ENCODE peak calls at places on chromosome 11, in eight cellular contexts. H is HCT116, L is H1, G is A549, M is K562, K is HepG2, Z is GM12878, I is SK-N-SH. R is an unnamed sample.

GRCh38 chr11:102306817-102307814 is 10.2 kb upstream of the BIRC3 start:
- DNase-seq in L (no peak), I (no peak), K (no peak), Z (no peak), H (no peak), G (peak), M (no peak), R (no peak)

GRCh38 chr11:19935507-19935906 is 222.9 kb downstream of the NAV2 start:
- DNase-seq in H (no peak), Z (no peak), G (peak), M (no peak), L (peak), I (no peak), K (no peak), R (peak)

GRCh38 chr11:92675303-92675702 is 294.1 kb upstream of the MTNR1B start:
- DNase-seq in L (no peak), Z (no peak), I (no peak), H (no peak), K (no peak), G (no peak), M (no peak), R (no peak)

GRCh38 chr11:15773024-15773423 is 583.3 kb downstream of the SOX6 start:
- DNase-seq in H (no peak), G (no peak), I (no peak), L (no peak), K (no peak), Z (no peak), M (no peak), R (no peak)

GRCh38 chr11:390175-390574 is 3.8 kb upstream of the PKP3 start:
- DNase-seq in I (no peak), M (peak), Z (no peak), L (no peak), H (peak), G (no peak), K (peak), R (no peak)

GRCh38 chr11:104892723-104893511 is 5.3 kb downstream of the CASP12 start:
- DNase-seq in M (no peak), K (no peak), L (no peak), Z (no peak), I (no peak), H (no peak), G (no peak), R (peak)

GRCh38 chr11:46856605-46857339 is 10.7 kb upstream of the CKAP5 start:
- DNase-seq in I (no peak), G (no peak), H (no peak), L (no peak), M (no peak), K (no peak), Z (no peak), R (no peak)

GRCh38 chr11:7167976-7168740 is 79.4 kb downstream of the RBMXL2 start:
- DNase-seq in G (no peak), K (no peak), H (no peak), M (no peak), I (no peak), Z (no peak), L (no peak), R (no peak)

GRCh38 chr11:131667566-131667965 is 297.2 kb downstream of the NTM start:
- DNase-seq in Z (no peak), K (no peak), M (no peak), H (no peak), G (no peak), I (no peak), L (no peak), R (no peak)

GRCh38 chr11:60700689-60701508 is 1.5 kb downstream of the MS4A8 start:
- DNase-seq in L (no peak), I (peak), M (peak), G (peak), H (peak), Z (no peak), K (peak), R (no peak)

GRCh38 chr11:4443479-4443878 is 5.6 kb upstream of the OR52K2 start:
- DNase-seq in G (no peak), Z (no peak), K (no peak), M (no peak), H (no peak), I (no peak), L (no peak), R (no peak)

GRCh38 chr11:35792148-35792845 is 129.7 kb downstream of the TRIM44 start:
- DNase-seq in K (no peak), H (no peak), L (no peak), G (no peak), I (no peak), M (no peak), Z (no peak), R (no peak)

GRCh38 chr11:118789501-118790356 is 1.2 kb downstream of the DDX6 start:
- DNase-seq in I (no peak), Z (peak), G (peak), K (no peak), H (no peak), M (no peak), L (no peak), R (no peak)

GRCh38 chr11:110827276-110827675 is 115.0 kb upstream of the ARHGAP20 start:
- DNase-seq in I (no peak), L (no peak), Z (no peak), K (no peak), M (no peak), H (no peak), G (no peak), R (no peak)

DNA sequence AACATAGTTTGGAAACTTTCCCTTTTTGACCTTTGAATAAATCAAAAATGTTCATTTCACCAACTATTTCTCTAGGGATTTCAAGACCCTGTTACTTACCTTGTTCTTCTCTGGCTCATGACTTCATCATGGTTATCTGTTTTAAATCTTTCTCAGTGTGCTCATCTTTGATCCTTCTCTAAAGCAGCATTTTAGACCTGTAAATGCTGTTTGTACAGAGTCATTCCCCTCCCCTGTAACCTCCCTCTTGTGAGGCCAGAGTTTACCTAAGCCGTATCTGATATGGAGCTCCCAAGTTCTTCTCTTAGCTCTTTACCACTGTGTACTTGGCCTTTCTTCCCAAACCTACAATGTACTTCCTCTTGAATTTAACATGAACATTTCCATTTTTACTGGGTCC is 56.0 kb downstream of the ACER3 start:
- DNase-seq in Z (no peak), H (no peak), K (peak), G (no peak), M (no peak), L (no peak), I (no peak), R (no peak)
- TF ChIP-seq RAD21 in Z (no peak), H (no peak), K (no peak), G (no peak), M (no peak), L (no peak), I (no peak), R (no peak)

DNA sequence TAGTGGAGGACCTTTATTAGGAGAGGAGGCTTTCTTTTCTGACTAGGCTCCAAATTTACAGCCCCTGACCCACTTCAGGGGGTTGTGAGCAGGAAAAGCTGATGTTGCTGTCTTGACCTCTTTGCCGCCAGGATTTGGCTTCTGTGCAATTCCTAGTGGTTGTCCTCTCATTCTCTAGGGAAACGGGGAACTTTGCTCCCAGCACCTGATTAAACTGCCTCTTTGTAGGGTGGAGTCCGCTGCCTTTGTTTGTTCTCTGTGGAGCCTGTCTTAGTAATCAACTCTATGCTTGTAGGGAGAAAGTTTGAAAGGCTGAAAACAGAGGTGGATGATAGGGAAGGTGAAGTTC is 16.3 kb downstream of the CTNND1 start:
- DNase-seq in L (no peak), H (no peak), M (no peak), K (peak), G (peak), I (no peak), Z (no peak), R (no peak)
- TF ChIP-seq RAD21 in L (no peak), H (no peak), M (no peak), K (no peak), G (no peak), I (no peak), Z (no peak), R (no peak)

DNA sequence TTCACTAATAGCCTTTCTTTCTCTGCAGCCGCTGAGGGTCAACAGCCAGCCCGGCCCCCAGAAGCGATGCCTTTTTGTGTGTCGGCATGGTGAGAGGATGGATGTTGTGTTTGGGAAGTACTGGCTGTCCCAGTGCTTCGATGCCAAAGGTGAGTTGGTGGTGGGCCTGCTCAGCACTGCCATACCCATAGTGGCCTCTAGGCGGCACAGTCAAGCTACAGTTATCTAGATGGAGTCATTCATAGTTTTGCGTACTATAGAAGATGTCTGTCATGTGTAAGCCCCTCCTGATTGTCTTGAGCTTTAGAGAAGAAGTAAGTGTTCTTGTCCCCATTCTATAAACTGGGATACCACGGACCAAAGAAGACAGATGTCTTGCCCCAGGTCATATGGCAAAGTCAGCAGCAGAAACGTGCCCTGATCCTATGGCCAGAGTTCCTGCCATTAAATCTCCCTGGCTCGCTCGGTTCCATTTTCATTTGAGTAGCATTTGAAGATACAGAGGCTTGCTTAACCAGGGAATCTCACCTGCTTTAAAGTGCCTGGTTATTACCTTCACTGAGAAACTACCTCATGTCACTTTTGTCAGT is 42.1 kb upstream of the CRTAM start:
- DNase-seq in L (no peak), G (peak), M (peak), I (peak), H (no peak), K (peak), Z (no peak), R (peak)
- TF ChIP-seq RAD21 in L (peak), G (peak), M (no peak), I (peak), H (peak), K (no peak), Z (peak), R (peak)

GRCh38 chr11:64251722-64251985 is 324 bp downstream of the PLCB3 start:
- DNase-seq in Z (no peak), M (no peak), H (no peak), G (no peak), L (no peak), I (no peak), K (no peak), R (no peak)
- TF ChIP-seq RAD21 in Z (no peak), M (no peak), H (no peak), G (no peak), L (no peak), I (no peak), K (no peak), R (no peak)

GRCh38 chr11:79485694-79486093 is 44.9 kb upstream of the TENM4 start:
- DNase-seq in L (peak), I (no peak), Z (no peak), K (no peak), H (no peak), M (no peak), G (no peak), R (no peak)

GRCh38 chr11:79484872-79485271 is 44.0 kb upstream of the TENM4 start:
- DNase-seq in L (no peak), I (no peak), G (no peak), M (no peak), K (no peak), Z (no peak), H (no peak), R (no peak)

GRCh38 chr11:79488286-79488685 is 47.5 kb upstream of the TENM4 start:
- DNase-seq in K (no peak), M (no peak), L (no peak), Z (no peak), G (no peak), H (no peak), I (no peak), R (no peak)

GRCh38 chr11:79487412-79487811 is 46.6 kb upstream of the TENM4 start:
- DNase-seq in Z (no peak), H (no peak), L (no peak), G (no peak), K (no peak), M (no peak), I (no peak), R (no peak)

DNA sequence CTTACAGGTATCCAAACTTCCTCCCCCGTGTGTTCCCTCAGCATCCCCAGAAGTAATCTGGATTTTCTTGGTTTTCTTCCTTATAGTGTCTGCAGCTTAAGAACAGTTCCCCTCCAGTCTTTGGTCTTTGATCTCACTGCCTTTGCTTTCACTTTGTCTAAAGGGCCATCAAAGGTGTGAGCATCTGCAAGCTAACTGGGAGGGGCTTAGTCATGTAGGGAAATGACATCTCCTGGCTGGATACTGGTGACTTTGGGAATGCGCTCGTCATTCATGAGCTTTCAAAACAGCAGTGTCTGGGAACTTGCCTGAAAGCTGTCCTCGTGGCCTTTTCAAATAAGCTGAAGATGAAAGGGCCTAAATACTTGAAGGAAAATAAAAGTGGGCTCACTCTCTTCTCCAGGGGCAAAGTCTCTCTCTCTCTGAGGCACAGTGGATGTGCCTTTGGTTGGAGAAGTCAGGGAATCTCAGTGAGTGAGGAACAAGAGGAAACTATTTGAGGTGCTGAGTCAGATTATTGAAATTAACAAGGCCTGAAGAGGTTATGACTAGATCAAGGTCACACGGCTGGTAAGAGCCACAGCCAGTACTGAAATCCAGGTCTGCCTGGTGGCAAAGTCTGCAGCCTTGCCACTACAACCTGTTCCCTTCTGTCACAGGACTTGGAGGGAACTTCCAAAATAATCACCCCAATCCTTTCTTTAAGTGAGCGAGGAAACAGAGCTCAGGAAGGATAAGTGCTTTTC is 45.6 kb upstream of the TENM4 start:
- DNase-seq in Z (no peak), L (no peak), I (no peak), H (no peak), M (no peak), K (no peak), G (no peak), R (no peak)
- TF ChIP-seq RAD21 in Z (no peak), L (no peak), I (no peak), H (no peak), M (no peak), K (no peak), G (no peak), R (no peak)

DNA sequence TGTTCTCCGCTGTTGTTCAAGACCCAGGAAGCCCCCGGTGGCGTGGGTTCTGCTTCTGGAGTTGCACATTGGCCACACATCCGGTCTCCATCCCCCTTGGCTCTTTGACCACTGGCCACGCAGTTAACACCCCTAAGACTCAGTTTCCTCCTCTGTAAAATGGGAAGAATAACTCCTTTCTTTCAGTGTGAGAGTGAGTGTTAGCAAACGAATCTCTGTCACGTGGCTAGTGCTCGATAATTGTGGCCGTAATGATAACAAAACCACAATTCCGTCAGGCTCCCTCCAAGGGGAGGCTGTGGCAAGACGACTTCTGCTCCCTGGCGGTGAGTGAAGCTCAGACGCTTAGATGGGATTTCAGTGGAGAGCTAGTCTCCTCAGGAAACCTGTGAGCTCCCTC is 315.2 kb upstream of the B3GAT1 start:
- DNase-seq in H (peak), I (no peak), Z (no peak), G (no peak), L (no peak), M (peak), K (no peak), R (no peak)
- TF ChIP-seq RAD21 in H (peak), I (no peak), Z (peak), G (no peak), L (peak), M (peak), K (no peak), R (no peak)